ENCODE peak calls at places on chromosome 15, in five cellular contexts. One of them, this sample, is unnamed.

GRCh38 chr15:31252386-31252785 is 74.2 kb upstream of the KLF13 start:
- DNase-seq in HCT116: no peak
- DNase-seq in NCI-H1092: no peak
- DNase-seq in right atrium auricular region: no peak
- DNase-seq in tibial nerve: no peak
- DNase-seq in this sample: no peak

GRCh38 chr15:63380828-63381282 is 791 bp downstream of the CA12 start:
- DNase-seq in NCI-H1092: no peak
- DNase-seq in tibial nerve: no peak
- DNase-seq in HCT116: no peak
- DNase-seq in right atrium auricular region: no peak
- DNase-seq in this sample: no peak

GRCh38 chr15:56410712-56411111 is 45.5 kb downstream of the TEX9 start:
- DNase-seq in tibial nerve: no peak
- DNase-seq in right atrium auricular region: no peak
- DNase-seq in NCI-H1092: no peak
- DNase-seq in HCT116: no peak
- DNase-seq in this sample: no peak

GRCh38 chr15:66581972-66582537 is 16.3 kb upstream of the LCTL start:
- DNase-seq in tibial nerve: no peak
- DNase-seq in right atrium auricular region: no peak
- DNase-seq in NCI-H1092: no peak
- DNase-seq in HCT116: no peak
- DNase-seq in this sample: no peak

GRCh38 chr15:25640381-25640780 is 201.6 kb upstream of the UBE3A start:
- DNase-seq in HCT116: no peak
- DNase-seq in right atrium auricular region: no peak
- DNase-seq in NCI-H1092: no peak
- DNase-seq in tibial nerve: no peak
- DNase-seq in this sample: no peak

GRCh38 chr15:99467861-99468460 is 97.8 kb upstream of the MEF2A start:
- DNase-seq in tibial nerve: no peak
- DNase-seq in HCT116: no peak
- DNase-seq in NCI-H1092: no peak
- DNase-seq in right atrium auricular region: peak; percentile 30
- DNase-seq in this sample: no peak

GRCh38 chr15:21261965-21262850 is 178.1 kb downstream of the POTEB3 start:
- DNase-seq in HCT116: no peak
- DNase-seq in NCI-H1092: no peak
- DNase-seq in right atrium auricular region: no peak
- DNase-seq in tibial nerve: no peak
- DNase-seq in this sample: no peak

GRCh38 chr15:75211436-75212199 is 9.9 kb downstream of the C15orf39 start:
- DNase-seq in tibial nerve: no peak
- DNase-seq in right atrium auricular region: no peak
- DNase-seq in NCI-H1092: no peak
- DNase-seq in HCT116: no peak
- DNase-seq in this sample: no peak

GRCh38 chr15:66483131-66483566 is 14.4 kb downstream of the SNAPC5 start:
- DNase-seq in tibial nerve: no peak
- DNase-seq in HCT116: no peak
- DNase-seq in right atrium auricular region: no peak
- DNase-seq in NCI-H1092: peak; percentile 17
- DNase-seq in this sample: no peak

GRCh38 chr15:76340802-76341365 is 4.3 kb downstream of the ISL2 start:
- DNase-seq in NCI-H1092: peak; percentile 43
- DNase-seq in right atrium auricular region: no peak
- DNase-seq in HCT116: no peak
- DNase-seq in tibial nerve: no peak
- DNase-seq in this sample: peak; percentile 25

GRCh38 chr15:52689562-52689961 is 10.4 kb upstream of the ATOSA start:
- DNase-seq in right atrium auricular region: no peak
- DNase-seq in HCT116: no peak
- DNase-seq in NCI-H1092: no peak
- DNase-seq in tibial nerve: no peak
- DNase-seq in this sample: no peak

GRCh38 chr15:55782901-55783300 is 39.9 kb upstream of the PRTG start:
- DNase-seq in HCT116: no peak
- DNase-seq in NCI-H1092: no peak
- DNase-seq in right atrium auricular region: no peak
- DNase-seq in tibial nerve: no peak
- DNase-seq in this sample: no peak

GRCh38 chr15:31457631-31458526 is 131.2 kb downstream of the KLF13 start:
- DNase-seq in tibial nerve: no peak
- DNase-seq in right atrium auricular region: peak; percentile 68
- DNase-seq in NCI-H1092: no peak
- DNase-seq in HCT116: no peak
- DNase-seq in this sample: no peak

GRCh38 chr15:39852237-39852636 is 67.8 kb downstream of the GPR176 start:
- DNase-seq in HCT116: no peak
- DNase-seq in right atrium auricular region: no peak
- DNase-seq in NCI-H1092: no peak
- DNase-seq in tibial nerve: peak; percentile 18
- DNase-seq in this sample: no peak

GRCh38 chr15:78968539-78969271 is 23.9 kb upstream of the CTSH start:
- DNase-seq in tibial nerve: no peak
- DNase-seq in HCT116: no peak
- DNase-seq in NCI-H1092: no peak
- DNase-seq in right atrium auricular region: no peak
- DNase-seq in this sample: no peak

GRCh38 chr15:84552896-84553295 is 47.9 kb upstream of the ZSCAN2 start:
- DNase-seq in NCI-H1092: no peak
- DNase-seq in right atrium auricular region: no peak
- DNase-seq in tibial nerve: no peak
- DNase-seq in HCT116: no peak
- DNase-seq in this sample: no peak

GRCh38 chr15:66251790-66252355 is 1.7 kb downstream of the MEGF11 start:
- DNase-seq in HCT116: no peak
- DNase-seq in tibial nerve: no peak
- DNase-seq in right atrium auricular region: no peak
- DNase-seq in NCI-H1092: no peak
- DNase-seq in this sample: no peak

GRCh38 chr15:36905908-36906307 is 194.4 kb downstream of the MEIS2 start:
- DNase-seq in right atrium auricular region: no peak
- DNase-seq in HCT116: no peak
- DNase-seq in NCI-H1092: no peak
- DNase-seq in tibial nerve: no peak
- DNase-seq in this sample: no peak

GRCh38 chr15:74626752-74627692 is 11.4 kb downstream of the CLK3 start:
- DNase-seq in right atrium auricular region: no peak
- DNase-seq in HCT116: no peak
- DNase-seq in NCI-H1092: no peak
- DNase-seq in tibial nerve: no peak
- DNase-seq in this sample: no peak

GRCh38 chr15:71352765-71353164 is 237.5 kb downstream of the THSD4 start:
- DNase-seq in NCI-H1092: no peak
- DNase-seq in HCT116: no peak
- DNase-seq in tibial nerve: no peak
- DNase-seq in right atrium auricular region: no peak
- DNase-seq in this sample: no peak

GRCh38 chr15:83275412-83275811 is 9.1 kb downstream of the BNC1 start:
- DNase-seq in right atrium auricular region: no peak
- DNase-seq in NCI-H1092: no peak
- DNase-seq in tibial nerve: no peak
- DNase-seq in HCT116: no peak
- DNase-seq in this sample: no peak

GRCh38 chr15:27249723-27250160 is 278.8 kb downstream of the GABRG3 start:
- DNase-seq in right atrium auricular region: no peak
- DNase-seq in HCT116: no peak
- DNase-seq in tibial nerve: no peak
- DNase-seq in NCI-H1092: no peak
- DNase-seq in this sample: no peak

GRCh38 chr15:31339558-31339895 is 12.9 kb downstream of the KLF13 start:
- DNase-seq in tibial nerve: no peak
- DNase-seq in right atrium auricular region: no peak
- DNase-seq in NCI-H1092: no peak
- DNase-seq in HCT116: no peak
- DNase-seq in this sample: no peak

GRCh38 chr15:98160236-98160635 is 199.7 kb downstream of the ARRDC4 start:
- DNase-seq in HCT116: no peak
- DNase-seq in tibial nerve: no peak
- DNase-seq in right atrium auricular region: no peak
- DNase-seq in NCI-H1092: no peak
- DNase-seq in this sample: no peak